ENCODE peak calls at places on chromosome 12, in five cellular contexts. I is K562, B is endothelial cell of umbilical vein, S is sigmoid colon, E is A549. L is an unnamed sample.

GRCh38 chr12:10968765-10969456 is 17.8 kb downstream of the TAS2R50 start:
- DNase-seq in I (no peak), B (peak; percentile 81), S (no peak), E (no peak), L (no peak)

GRCh38 chr12:42135264-42135814 is 9.3 kb downstream of the GXYLT1 start:
- DNase-seq in I (no peak), B (no peak), S (no peak), E (no peak), L (no peak)

GRCh38 chr12:62919827-62920226 is 15.1 kb downstream of the PPM1H start:
- DNase-seq in I (no peak), B (peak; percentile 68), S (no peak), E (no peak), L (no peak)

GRCh38 chr12:107450541-107450940 is 235.1 kb upstream of the PWP1 start:
- DNase-seq in I (no peak), B (no peak), S (no peak), E (no peak), L (no peak)

GRCh38 chr12:76398106-76398505 is 49.9 kb upstream of the BBS10 start:
- DNase-seq in I (no peak), B (no peak), S (no peak), E (no peak), L (no peak)

GRCh38 chr12:127964717-127965116 is 302.3 kb upstream of the TMEM132C start:
- DNase-seq in I (no peak), B (no peak), S (no peak), E (no peak), L (no peak)

GRCh38 chr12:97169922-97170321 is 262.9 kb downstream of the NEDD1 start:
- DNase-seq in I (no peak), B (no peak), S (no peak), E (no peak), L (no peak)

GRCh38 chr12:14950982-14951746 is 10.2 kb downstream of the ARHGDIB start:
- DNase-seq in I (no peak), B (no peak), S (no peak), E (no peak), L (no peak)

GRCh38 chr12:113136128-113136989 is 798 bp upstream of the RASAL1 start:
- DNase-seq in I (peak; percentile 61), B (no peak), S (no peak), E (no peak), L (peak; percentile 2)

GRCh38 chr12:69874606-69875005 is 49.6 kb downstream of the MYRFL start:
- DNase-seq in I (no peak), B (no peak), S (no peak), E (no peak), L (no peak)

DNA sequence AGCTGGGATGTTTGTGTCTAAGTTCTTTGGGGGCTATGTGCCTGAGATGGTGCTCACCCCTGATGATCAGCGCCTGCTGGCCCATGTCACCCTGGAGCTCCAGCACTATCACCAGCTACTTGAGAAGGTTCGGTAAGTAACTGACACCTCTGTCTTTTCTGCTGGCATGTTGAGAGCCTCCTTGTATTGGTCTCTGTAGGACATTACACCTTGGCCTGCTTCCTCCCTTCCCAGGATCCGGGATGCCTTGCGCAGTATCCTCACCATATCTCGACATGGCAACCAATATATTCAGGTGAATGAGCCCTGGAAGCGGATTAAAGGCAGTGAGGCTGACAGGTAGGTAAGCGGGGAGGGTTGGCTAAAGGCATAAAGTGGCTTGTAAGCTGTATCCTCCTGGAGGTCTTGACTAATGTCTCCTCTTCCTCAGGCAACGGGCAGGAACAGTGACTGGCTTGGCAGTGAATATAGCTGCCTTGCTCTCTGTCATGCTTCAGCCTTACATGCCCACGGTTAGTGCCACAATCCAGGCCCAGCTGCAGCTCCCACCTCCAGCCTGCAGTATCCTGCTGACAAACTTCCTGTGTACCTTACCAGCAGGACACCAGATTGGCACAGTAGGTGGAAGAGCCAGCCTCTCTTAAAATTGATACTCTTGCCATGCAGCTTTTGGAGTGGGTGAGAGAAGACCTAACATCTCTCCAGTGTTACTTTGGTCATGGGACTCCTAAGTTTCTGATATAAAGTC is 5.4 kb downstream of the DDIT3 start:
- DNase-seq in I (no peak), B (no peak), S (no peak), E (no peak), L (no peak)
- TF ChIP-seq POLR2A in I (peak; percentile 7), B (no peak), S (no peak), E (no peak), L (peak; percentile 50)

DNA sequence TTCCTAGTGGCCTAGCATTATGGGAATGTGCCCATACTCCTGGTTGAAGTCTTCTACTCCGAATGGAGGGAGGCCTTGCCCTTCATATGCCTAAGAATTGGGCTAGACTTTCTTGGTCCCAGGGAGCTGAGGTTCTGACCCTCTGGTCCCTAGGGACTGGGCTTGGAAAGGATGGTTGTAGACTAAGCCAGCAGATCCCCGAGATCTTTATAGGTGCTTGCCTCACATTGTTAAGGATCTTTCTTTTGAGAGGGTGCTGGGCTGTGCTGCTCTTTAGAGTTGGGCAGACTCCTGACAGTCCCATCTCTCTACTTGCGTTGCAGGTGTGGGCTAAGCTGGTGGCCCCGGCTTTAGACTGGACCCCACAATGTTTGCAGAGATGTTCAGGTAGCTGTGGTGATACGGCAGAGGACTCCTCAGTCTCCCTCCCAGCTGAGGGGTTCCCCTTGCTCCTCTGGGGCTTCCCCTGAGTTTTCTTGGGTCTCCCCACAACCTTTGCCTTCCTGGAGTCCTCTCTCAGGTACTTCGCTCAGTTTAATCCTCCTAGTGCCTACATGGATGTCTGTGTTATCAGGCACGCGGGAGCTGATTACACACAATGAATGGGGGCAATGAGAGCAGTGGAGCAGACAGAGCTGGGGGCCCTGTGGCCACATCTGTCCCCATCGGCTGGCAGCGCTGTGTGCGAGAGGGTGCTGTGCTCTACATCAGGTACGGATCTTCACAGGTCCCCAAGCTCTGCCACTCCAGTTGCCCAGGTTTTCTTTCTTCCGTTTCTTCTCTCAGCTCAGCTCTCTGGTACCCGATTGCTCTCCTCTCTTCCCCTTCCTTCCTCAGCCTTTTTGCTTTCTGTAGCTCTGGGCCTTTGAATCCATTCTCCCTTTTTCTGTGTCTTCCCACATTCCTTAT is 1.3 kb downstream of the MBD6 start:
- DNase-seq in I (no peak), B (no peak), S (no peak), E (no peak), L (no peak)
- TF ChIP-seq POLR2A in I (peak; percentile 55), B (no peak), S (no peak), E (no peak), L (no peak)

GRCh38 chr12:123233505-123234299 is 466 bp downstream of the MTRFR start:
- DNase-seq in I (peak; percentile 68), B (no peak), S (no peak), E (no peak), L (no peak)
- TF ChIP-seq POLR2A in I (no peak), B (no peak), S (peak; percentile 66), E (peak; percentile 56), L (no peak)

GRCh38 chr12:25053021-25053271 is 104.0 kb upstream of the BCAT1 start:
- DNase-seq in I (no peak), B (no peak), S (no peak), E (no peak), L (no peak)

GRCh38 chr12:25054076-25054782 is 105.3 kb upstream of the BCAT1 start:
- DNase-seq in I (no peak), B (no peak), S (no peak), E (no peak), L (no peak)

GRCh38 chr12:25051583-25052190 is 102.8 kb upstream of the BCAT1 start:
- DNase-seq in I (no peak), B (no peak), S (no peak), E (no peak), L (peak; percentile 20)

GRCh38 chr12:25051171-25051570 is 102.3 kb upstream of the BCAT1 start:
- DNase-seq in I (no peak), B (no peak), S (no peak), E (no peak), L (no peak)

DNA sequence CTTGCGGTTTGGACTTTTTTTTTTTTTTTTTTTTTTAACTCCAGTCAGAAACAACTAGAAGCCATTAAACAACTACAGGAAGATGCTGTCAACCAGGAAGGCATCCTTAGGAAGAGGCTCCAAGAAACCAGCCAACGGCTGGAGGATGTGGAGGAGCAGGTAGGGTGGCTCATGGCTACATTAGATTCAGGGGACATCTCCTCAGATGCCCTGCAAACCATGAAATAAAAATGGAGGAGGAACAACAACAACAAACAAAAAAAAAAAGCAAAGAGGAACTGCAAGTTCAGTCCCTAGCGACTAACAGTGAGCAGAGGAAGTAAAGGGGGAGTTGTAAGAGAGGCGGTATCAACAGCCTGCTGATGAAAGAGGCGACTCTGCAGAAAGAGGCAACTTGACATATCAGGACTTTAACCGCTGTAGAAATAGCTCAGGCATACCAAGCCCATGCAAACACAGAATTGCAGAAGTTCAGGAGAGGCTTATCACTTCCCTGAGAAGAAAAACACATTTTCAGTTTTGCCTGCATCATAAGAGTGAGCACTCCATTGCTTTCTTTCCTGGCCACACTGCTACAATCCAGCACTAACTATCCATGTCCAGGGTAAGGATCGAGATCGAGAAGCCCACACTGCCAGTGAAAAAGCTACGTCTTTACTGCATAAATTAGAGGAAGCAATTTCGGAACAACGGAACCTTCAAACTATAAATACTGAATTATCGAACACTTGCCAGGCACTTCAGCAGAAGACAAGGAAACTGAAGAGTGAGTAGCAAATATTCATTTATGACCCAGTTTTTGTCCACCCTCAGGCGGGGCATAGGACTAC is 103.5 kb upstream of the BCAT1 start:
- DNase-seq in I (no peak), B (no peak), S (no peak), E (no peak), L (no peak)
- TF ChIP-seq POLR2A in I (no peak), B (no peak), S (no peak), E (no peak), L (peak; percentile 53)

L was measured in GM12892.